ENCODE peak calls at places on chromosomes 7 and 10, in six cellular contexts. W is astrocyte of the spinal cord; Z is fibroblast of lung; R is T1000; B is anterior cingulate cortex; O is activated CD4-positive, alpha-beta T cell treated with anti-CD3 and anti-CD28 coated beads for 4 hours. L is an unnamed sample.
A peak's percentile ranks its signal among the peaks of the same experiment; 100 is the strongest.

GRCh38 chr10:29163746-29164145 is 125.1 kb upstream of the LYZL1 start:
- DNase-seq in R (peak; percentile 65), O (no peak), Z (peak; percentile 56), B (no peak), W (peak; percentile 61), L (no peak)

GRCh38 chr10:3666525-3667302 is 118.3 kb downstream of the KLF6 start:
- DNase-seq in O (peak; percentile 62), Z (no peak), R (no peak), B (no peak), W (no peak), L (no peak)

GRCh38 chr10:132623996-132624846 is 86.6 kb downstream of the INPP5A start:
- DNase-seq in Z (no peak), O (no peak), B (no peak), R (no peak), W (no peak), L (no peak)

GRCh38 chr7:100673942-100674431 is 447 bp downstream of the GNB2 start:
- DNase-seq in W (no peak), R (no peak), B (peak; percentile 36), Z (no peak), O (peak; percentile 45), L (peak; percentile 43)

GRCh38 chr10:15360566-15360965 is 10.5 kb downstream of the FAM171A1 start:
- DNase-seq in B (no peak), W (no peak), Z (peak; percentile 9), R (no peak), O (no peak), L (no peak)

GRCh38 chr10:67665491-67665890 is 30.5 kb downstream of the CTNNA3 start:
- DNase-seq in B (no peak), O (no peak), W (no peak), Z (no peak), R (no peak), L (peak; percentile 27)

GRCh38 chr7:15750741-15751140 is 64.3 kb upstream of the MEOX2 start:
- DNase-seq in O (no peak), B (no peak), R (no peak), W (peak; percentile 58), Z (peak; percentile 29), L (no peak)

GRCh38 chr10:67705921-67706320 is 9.9 kb upstream of the CTNNA3 start:
- DNase-seq in Z (no peak), O (no peak), R (no peak), W (no peak), B (no peak), L (no peak)

GRCh38 chr10:48496831-48497792 is 107.8 kb downstream of the ARHGAP22 start:
- DNase-seq in W (peak; percentile 76), B (no peak), Z (peak; percentile 80), R (no peak), O (no peak), L (no peak)

GRCh38 chr7:32890553-32891045 is 961 bp downstream of the KBTBD2 start:
- DNase-seq in R (no peak), Z (peak; percentile 62), B (no peak), W (peak; percentile 70), O (peak; percentile 24), L (peak; percentile 73)

L was measured in OCI-LY7.